ENCODE peak calls at places on chromosomes 1 and 21, in eight cellular contexts. C is midbrain; J is fibroblast of lung; I is CD8-positive, alpha-beta memory T cell; T is memory B cell; K is fibroblast of pulmonary artery; W is AG20443; R is T-helper 2 cell. X is an unnamed sample.
A peak's percentile ranks its signal among the peaks of the same experiment; 100 is the strongest.

GRCh38 chr1:33735624-33736023 is 128.3 kb upstream of the HMGB4 start:
- DNase-seq in I (no peak), C (peak; percentile 1), R (no peak), T (no peak), J (peak; percentile 20), K (no peak), W (peak; percentile 67), X (no peak)

GRCh38 chr1:62325696-62326095 is 6.5 kb upstream of the KANK4 start:
- DNase-seq in W (peak; percentile 77), R (no peak), K (no peak), I (no peak), T (no peak), J (peak; percentile 93), C (no peak), X (no peak)

GRCh38 chr1:76298399-76298798 is 223.9 kb downstream of the ST6GALNAC3 start:
- DNase-seq in K (no peak), R (no peak), W (no peak), C (no peak), I (no peak), T (no peak), J (no peak), X (no peak)

GRCh38 chr1:220224033-220224432 is 48.2 kb downstream of the RAB3GAP2 start:
- DNase-seq in T (no peak), J (no peak), R (no peak), K (no peak), C (no peak), W (no peak), I (no peak), X (no peak)

GRCh38 chr1:154778944-154779343 is 91.1 kb downstream of the KCNN3 start:
- DNase-seq in K (no peak), T (no peak), C (no peak), I (no peak), R (no peak), W (no peak), J (no peak), X (no peak)

GRCh38 chr1:164753521-164754077 is 194.6 kb downstream of the PBX1 start:
- DNase-seq in K (no peak), C (no peak), R (no peak), I (no peak), T (no peak), W (peak; percentile 30), J (peak; percentile 38), X (no peak)

GRCh38 chr21:43300496-43301423 is 126.2 kb downstream of the SIK1 start:
- DNase-seq in C (no peak), K (peak; percentile 40), J (no peak), W (no peak), I (no peak), R (no peak), T (no peak), X (no peak)

GRCh38 chr1:24912359-24913273 is 17.5 kb downstream of the RUNX3 start:
- DNase-seq in K (no peak), J (no peak), C (no peak), I (peak; percentile 42), T (no peak), R (no peak), W (no peak), X (no peak)

GRCh38 chr1:21865943-21866628 is 54.0 kb downstream of the LDLRAD2 start:
- DNase-seq in R (no peak), W (no peak), J (no peak), C (no peak), T (peak; percentile 57), K (no peak), I (no peak), X (no peak)

GRCh38 chr1:39829791-39830533 is 41.3 kb upstream of the BMP8B start:
- DNase-seq in C (no peak), T (no peak), I (no peak), W (peak; percentile 50), K (peak; percentile 14), R (no peak), J (peak; percentile 50), X (no peak)

X was measured in GOT3.